ENCODE peak calls at places on chromosomes 11 and 22, in eight cellular contexts. Q is Calu3; E is putamen; A is DMS153; P is activated T-helper 1 cell treated with anti-CD3 and anti-CD28 coated beads, Interleukin-12 subunit alpha, Interleukin-12 subunit beta, Interleukin-2, Interleukin-4 antibody, amounts not matched to agents 30 ng/mL and 10 ng/mL and 1 ng/mL, durations not matched to agents 14 hours and 24 hours and 36 hours; W is T follicular helper cell; L is substantia nigra; G is GF-D8. V is an unnamed sample.

GRCh38 chr11:34214961-34215805 is 109.8 kb downstream of the NAT10 start:
- DNase-seq in Q (peak; percentile 40), E (no peak), A (no peak), P (peak; percentile 19), W (no peak), L (no peak), G (no peak), V (peak; percentile 87)

GRCh38 chr11:114298701-114299090 is 2.5 kb downstream of the NNMT start:
- DNase-seq in Q (no peak), E (no peak), A (no peak), P (no peak), W (no peak), L (no peak), G (no peak), V (no peak)

GRCh38 chr11:70124321-70125061 is 46.4 kb downstream of the ANO1 start:
- DNase-seq in Q (no peak), E (no peak), A (no peak), P (no peak), W (no peak), L (no peak), G (no peak), V (no peak)

GRCh38 chr11:77381749-77382693 is 80.5 kb upstream of the GDPD4 start:
- DNase-seq in Q (no peak), E (no peak), A (no peak), P (no peak), W (no peak), L (no peak), G (no peak), V (no peak)

GRCh38 chr11:122424636-122425035 is 230.9 kb upstream of the UBASH3B start:
- DNase-seq in Q (no peak), E (no peak), A (no peak), P (no peak), W (no peak), L (no peak), G (no peak), V (no peak)

GRCh38 chr11:86069408-86070086 is 663 bp upstream of the PICALM start:
- DNase-seq in Q (peak; percentile 55), E (peak; percentile 65), A (peak; percentile 29), P (no peak), W (no peak), L (no peak), G (peak; percentile 74), V (no peak)

GRCh38 chr11:118696673-118697226 is 17.3 kb upstream of the TREH start:
- DNase-seq in Q (no peak), E (no peak), A (no peak), P (no peak), W (no peak), L (no peak), G (no peak), V (no peak)

GRCh38 chr11:75966546-75967287 is 151.7 kb downstream of the UVRAG start:
- DNase-seq in Q (peak; percentile 6), E (no peak), A (no peak), P (no peak), W (no peak), L (no peak), G (peak; percentile 17), V (no peak)

GRCh38 chr11:36278531-36279245 is 10.5 kb downstream of the COMMD9 start:
- DNase-seq in Q (no peak), E (no peak), A (no peak), P (no peak), W (no peak), L (no peak), G (no peak), V (no peak)

GRCh38 chr11:1516273-1517067 is 29.9 kb upstream of the MOB2 start:
- DNase-seq in Q (no peak), E (no peak), A (no peak), P (no peak), W (no peak), L (no peak), G (no peak), V (no peak)

GRCh38 chr11:46321757-46322156 is 25.5 kb upstream of the DGKZ start:
- DNase-seq in Q (no peak), E (no peak), A (no peak), P (no peak), W (no peak), L (no peak), G (peak; percentile 32), V (no peak)

GRCh38 chr11:36421546-36422155 is 88.4 kb downstream of the TRAF6 start:
- DNase-seq in Q (no peak), E (no peak), A (no peak), P (no peak), W (no peak), L (no peak), G (no peak), V (no peak)

GRCh38 chr11:69664103-69664775 is 10.9 kb downstream of the LTO1 start:
- DNase-seq in Q (no peak), E (no peak), A (no peak), P (no peak), W (no peak), L (no peak), G (no peak), V (no peak)

GRCh38 chr11:1656061-1656441 is 26.5 kb downstream of the KRTAP5-5 start:
- DNase-seq in Q (no peak), E (no peak), A (no peak), P (no peak), W (no peak), L (no peak), G (no peak), V (no peak)

GRCh38 chr11:120558754-120559431 is 47.3 kb downstream of the GRIK4 start:
- DNase-seq in Q (no peak), E (no peak), A (no peak), P (no peak), W (no peak), L (no peak), G (no peak), V (no peak)

GRCh38 chr22:33803371-33803770 is 116.9 kb downstream of the LARGE1 start:
- DNase-seq in Q (no peak), E (no peak), A (no peak), P (no peak), W (no peak), L (no peak), G (no peak), V (no peak)